ENCODE peak calls at places on chromosomes 13 and 19, in seven cellular contexts. One of them, this sample, is unnamed.

GRCh38 chr19:40661616-40662015 is 28.8 kb downstream of the NUMBL start:
- DNase-seq in stimulated activated CD4-positive, alpha-beta T cell treated with anti-CD3 and anti-CD28 coated beads, Interleukin-4, amount 100 ng/mL, for 4 hours: no peak
- DNase-seq in HFF-Myc: no peak
- DNase-seq in DMS153: no peak
- DNase-seq in effector memory CD4-positive, alpha-beta T cell: no peak
- DNase-seq in hippocampal formation: no peak
- DNase-seq in NCI-H460: no peak
- DNase-seq in this sample: no peak

GRCh38 chr13:97567510-97568243 is 133.7 kb downstream of the RAP2A start:
- DNase-seq in stimulated activated CD4-positive, alpha-beta T cell treated with anti-CD3 and anti-CD28 coated beads, Interleukin-4, amount 100 ng/mL, for 4 hours: no peak
- DNase-seq in HFF-Myc: no peak
- DNase-seq in DMS153: no peak
- DNase-seq in effector memory CD4-positive, alpha-beta T cell: no peak
- DNase-seq in hippocampal formation: no peak
- DNase-seq in NCI-H460: peak; percentile 9
- DNase-seq in this sample: peak; percentile 11

GRCh38 chr19:32437096-32437495 is 31.5 kb downstream of the DPY19L3 start:
- DNase-seq in stimulated activated CD4-positive, alpha-beta T cell treated with anti-CD3 and anti-CD28 coated beads, Interleukin-4, amount 100 ng/mL, for 4 hours: no peak
- DNase-seq in HFF-Myc: no peak
- DNase-seq in DMS153: no peak
- DNase-seq in effector memory CD4-positive, alpha-beta T cell: no peak
- DNase-seq in hippocampal formation: no peak
- DNase-seq in NCI-H460: no peak
- DNase-seq in this sample: no peak

GRCh38 chr19:10565028-10565566 is 713 bp downstream of the KRI1 start:
- DNase-seq in stimulated activated CD4-positive, alpha-beta T cell treated with anti-CD3 and anti-CD28 coated beads, Interleukin-4, amount 100 ng/mL, for 4 hours: peak; percentile 54
- DNase-seq in HFF-Myc: no peak
- DNase-seq in DMS153: no peak
- DNase-seq in effector memory CD4-positive, alpha-beta T cell: peak; percentile 32
- DNase-seq in hippocampal formation: no peak
- DNase-seq in NCI-H460: no peak
- DNase-seq in this sample: peak; percentile 34

GRCh38 chr19:29285878-29286277 is 72.9 kb upstream of the UQCRFS1 start:
- DNase-seq in stimulated activated CD4-positive, alpha-beta T cell treated with anti-CD3 and anti-CD28 coated beads, Interleukin-4, amount 100 ng/mL, for 4 hours: no peak
- DNase-seq in HFF-Myc: no peak
- DNase-seq in DMS153: no peak
- DNase-seq in effector memory CD4-positive, alpha-beta T cell: no peak
- DNase-seq in hippocampal formation: peak; percentile 9
- DNase-seq in NCI-H460: no peak
- DNase-seq in this sample: peak; percentile 62

GRCh38 chr13:58625703-58626389 is 994.3 kb downstream of the PCDH17 start:
- DNase-seq in stimulated activated CD4-positive, alpha-beta T cell treated with anti-CD3 and anti-CD28 coated beads, Interleukin-4, amount 100 ng/mL, for 4 hours: no peak
- DNase-seq in HFF-Myc: no peak
- DNase-seq in DMS153: no peak
- DNase-seq in effector memory CD4-positive, alpha-beta T cell: no peak
- DNase-seq in hippocampal formation: no peak
- DNase-seq in NCI-H460: no peak
- DNase-seq in this sample: no peak

GRCh38 chr19:38277549-38277948 is 13.2 kb downstream of the SPINT2 start:
- DNase-seq in stimulated activated CD4-positive, alpha-beta T cell treated with anti-CD3 and anti-CD28 coated beads, Interleukin-4, amount 100 ng/mL, for 4 hours: no peak
- DNase-seq in HFF-Myc: no peak
- DNase-seq in DMS153: no peak
- DNase-seq in effector memory CD4-positive, alpha-beta T cell: no peak
- DNase-seq in hippocampal formation: no peak
- DNase-seq in NCI-H460: no peak
- DNase-seq in this sample: no peak

GRCh38 chr13:97221046-97221445 is 1.1 kb upstream of the MBNL2 start:
- DNase-seq in stimulated activated CD4-positive, alpha-beta T cell treated with anti-CD3 and anti-CD28 coated beads, Interleukin-4, amount 100 ng/mL, for 4 hours: no peak
- DNase-seq in HFF-Myc: no peak
- DNase-seq in DMS153: no peak
- DNase-seq in effector memory CD4-positive, alpha-beta T cell: no peak
- DNase-seq in hippocampal formation: no peak
- DNase-seq in NCI-H460: no peak
- DNase-seq in this sample: no peak

GRCh38 chr13:90099847-90100246 is 1247.6 kb upstream of the MIR17HG start:
- DNase-seq in stimulated activated CD4-positive, alpha-beta T cell treated with anti-CD3 and anti-CD28 coated beads, Interleukin-4, amount 100 ng/mL, for 4 hours: no peak
- DNase-seq in HFF-Myc: no peak
- DNase-seq in DMS153: no peak
- DNase-seq in effector memory CD4-positive, alpha-beta T cell: no peak
- DNase-seq in hippocampal formation: no peak
- DNase-seq in NCI-H460: no peak
- DNase-seq in this sample: no peak

GRCh38 chr13:97810152-97810551 is 143.3 kb upstream of the IPO5 start:
- DNase-seq in stimulated activated CD4-positive, alpha-beta T cell treated with anti-CD3 and anti-CD28 coated beads, Interleukin-4, amount 100 ng/mL, for 4 hours: no peak
- DNase-seq in HFF-Myc: no peak
- DNase-seq in DMS153: peak; percentile 13
- DNase-seq in effector memory CD4-positive, alpha-beta T cell: no peak
- DNase-seq in hippocampal formation: peak; percentile 36
- DNase-seq in NCI-H460: peak; percentile 5
- DNase-seq in this sample: no peak

GRCh38 chr19:43715776-43716175 is at the start of gene IRGC:
- DNase-seq in stimulated activated CD4-positive, alpha-beta T cell treated with anti-CD3 and anti-CD28 coated beads, Interleukin-4, amount 100 ng/mL, for 4 hours: no peak
- DNase-seq in HFF-Myc: no peak
- DNase-seq in DMS153: no peak
- DNase-seq in effector memory CD4-positive, alpha-beta T cell: no peak
- DNase-seq in hippocampal formation: no peak
- DNase-seq in NCI-H460: no peak
- DNase-seq in this sample: no peak

GRCh38 chr19:8214802-8215201 is 5.6 kb downstream of the CERS4 start:
- DNase-seq in stimulated activated CD4-positive, alpha-beta T cell treated with anti-CD3 and anti-CD28 coated beads, Interleukin-4, amount 100 ng/mL, for 4 hours: no peak
- DNase-seq in HFF-Myc: no peak
- DNase-seq in DMS153: no peak
- DNase-seq in effector memory CD4-positive, alpha-beta T cell: no peak
- DNase-seq in hippocampal formation: no peak
- DNase-seq in NCI-H460: no peak
- DNase-seq in this sample: no peak

This sample was measured in endothelial cell.